ENCODE peak calls at places on chromosomes 2 and 18, in five cellular contexts. One of them, this sample, is unnamed.

GRCh38 chr18:10202947-10203346 is 251.5 kb upstream of the APCDD1 start:
- DNase-seq in endothelial cell: no peak
- DNase-seq in cerebellar nuclear complex: no peak
- DNase-seq in NCI-H1694 treated with DMSO at 0.1 percent for 48 hours: no peak
- DNase-seq in CD8-positive, alpha-beta memory T cell: no peak
- DNase-seq in this sample: no peak

GRCh38 chr2:118112771-118113334 is 24.6 kb downstream of the INSIG2 start:
- DNase-seq in endothelial cell: no peak
- DNase-seq in NCI-H1694 treated with DMSO at 0.1 percent for 48 hours: no peak
- DNase-seq in CD8-positive, alpha-beta memory T cell: no peak
- DNase-seq in cerebellar nuclear complex: no peak
- DNase-seq in this sample: no peak

GRCh38 chr2:202529389-202529788 is 105.4 kb upstream of the FAM117B start:
- DNase-seq in CD8-positive, alpha-beta memory T cell: no peak
- DNase-seq in endothelial cell: no peak
- DNase-seq in NCI-H1694 treated with DMSO at 0.1 percent for 48 hours: no peak
- DNase-seq in cerebellar nuclear complex: no peak
- DNase-seq in this sample: no peak

GRCh38 chr2:172672999-172673726 is 62.5 kb upstream of the RAPGEF4 start:
- DNase-seq in endothelial cell: no peak
- DNase-seq in cerebellar nuclear complex: no peak
- DNase-seq in NCI-H1694 treated with DMSO at 0.1 percent for 48 hours: no peak
- DNase-seq in CD8-positive, alpha-beta memory T cell: no peak
- DNase-seq in this sample: no peak

GRCh38 chr2:26970928-26971627 is 641 bp downstream of the MAPRE3 start:
- DNase-seq in cerebellar nuclear complex: peak
- DNase-seq in CD8-positive, alpha-beta memory T cell: peak
- DNase-seq in NCI-H1694 treated with DMSO at 0.1 percent for 48 hours: no peak
- DNase-seq in endothelial cell: no peak
- DNase-seq in this sample: peak

GRCh38 chr2:4139711-4140110 is 436.3 kb downstream of the DCDC2C start:
- DNase-seq in endothelial cell: no peak
- DNase-seq in NCI-H1694 treated with DMSO at 0.1 percent for 48 hours: no peak
- DNase-seq in CD8-positive, alpha-beta memory T cell: no peak
- DNase-seq in cerebellar nuclear complex: no peak
- DNase-seq in this sample: no peak

GRCh38 chr2:179440642-179441251 is 176.1 kb upstream of the SESTD1 start:
- DNase-seq in cerebellar nuclear complex: no peak
- DNase-seq in NCI-H1694 treated with DMSO at 0.1 percent for 48 hours: peak
- DNase-seq in endothelial cell: no peak
- DNase-seq in CD8-positive, alpha-beta memory T cell: peak
- DNase-seq in this sample: peak

GRCh38 chr18:10544093-10544748 is 18.4 kb downstream of the NAPG start:
- DNase-seq in endothelial cell: peak
- DNase-seq in NCI-H1694 treated with DMSO at 0.1 percent for 48 hours: no peak
- DNase-seq in cerebellar nuclear complex: no peak
- DNase-seq in CD8-positive, alpha-beta memory T cell: no peak
- DNase-seq in this sample: no peak

GRCh38 chr18:45255142-45255890 is 360.0 kb upstream of the SLC14A2 start:
- DNase-seq in endothelial cell: no peak
- DNase-seq in NCI-H1694 treated with DMSO at 0.1 percent for 48 hours: no peak
- DNase-seq in CD8-positive, alpha-beta memory T cell: no peak
- DNase-seq in cerebellar nuclear complex: no peak
- DNase-seq in this sample: no peak

GRCh38 chr2:75497256-75497655 is 63.5 kb downstream of the EVA1A start:
- DNase-seq in NCI-H1694 treated with DMSO at 0.1 percent for 48 hours: no peak
- DNase-seq in cerebellar nuclear complex: no peak
- DNase-seq in endothelial cell: no peak
- DNase-seq in CD8-positive, alpha-beta memory T cell: no peak
- DNase-seq in this sample: no peak

GRCh38 chr2:159211447-159212396 is 74.8 kb downstream of the WDSUB1 start:
- DNase-seq in CD8-positive, alpha-beta memory T cell: no peak
- DNase-seq in NCI-H1694 treated with DMSO at 0.1 percent for 48 hours: no peak
- DNase-seq in endothelial cell: no peak
- DNase-seq in cerebellar nuclear complex: no peak
- DNase-seq in this sample: no peak

GRCh38 chr2:195562624-195563566 is 94.1 kb upstream of the SLC39A10 start:
- DNase-seq in CD8-positive, alpha-beta memory T cell: no peak
- DNase-seq in NCI-H1694 treated with DMSO at 0.1 percent for 48 hours: no peak
- DNase-seq in cerebellar nuclear complex: no peak
- DNase-seq in endothelial cell: no peak
- DNase-seq in this sample: no peak

GRCh38 chr18:9753863-9754262 is 45.8 kb downstream of the RAB31 start:
- DNase-seq in CD8-positive, alpha-beta memory T cell: no peak
- DNase-seq in cerebellar nuclear complex: no peak
- DNase-seq in endothelial cell: no peak
- DNase-seq in NCI-H1694 treated with DMSO at 0.1 percent for 48 hours: no peak
- DNase-seq in this sample: no peak

GRCh38 chr2:25673170-25674002 is at the start of gene DTNB:
- DNase-seq in CD8-positive, alpha-beta memory T cell: peak
- DNase-seq in endothelial cell: peak
- DNase-seq in cerebellar nuclear complex: no peak
- DNase-seq in NCI-H1694 treated with DMSO at 0.1 percent for 48 hours: peak
- DNase-seq in this sample: peak

GRCh38 chr2:156333274-156333950 is 891 bp upstream of the NR4A2 start:
- DNase-seq in NCI-H1694 treated with DMSO at 0.1 percent for 48 hours: no peak
- DNase-seq in endothelial cell: no peak
- DNase-seq in CD8-positive, alpha-beta memory T cell: no peak
- DNase-seq in cerebellar nuclear complex: no peak
- DNase-seq in this sample: peak

This sample was measured in T47D.